ENCODE peak calls at places on chromosomes 2 and 18, in seven cellular contexts. G is AG08395, E is NCI-H1105, M is psoas muscle, F is iris pigment epithelial cell, X is Calu3, H is cardiac muscle cell. D is an unnamed sample.
A peak's percentile ranks its signal among the peaks of the same experiment; 100 is the strongest.

GRCh38 chr2:88188741-88189140 is 18.6 kb downstream of the THNSL2 start:
- DNase-seq in G (peak; percentile 40), E (no peak), M (no peak), F (peak; percentile 74), X (no peak), H (peak; percentile 16), D (no peak)

GRCh38 chr2:145546091-145546490 is 1026.2 kb upstream of the ZEB2 start:
- DNase-seq in G (peak; percentile 13), E (no peak), M (no peak), F (peak; percentile 63), X (no peak), H (peak; percentile 24), D (no peak)

GRCh38 chr2:222255090-222255489 is 43.7 kb downstream of the PAX3 start:
- DNase-seq in G (no peak), E (no peak), M (no peak), F (no peak), X (no peak), H (no peak), D (no peak)

GRCh38 chr2:68463287-68463877 is 3.7 kb downstream of the FBXO48 start:
- DNase-seq in G (peak; percentile 42), E (peak; percentile 49), M (no peak), F (peak; percentile 51), X (no peak), H (peak; percentile 75), D (peak; percentile 6)

GRCh38 chr2:60445684-60446184 is 107.7 kb downstream of the BCL11A start:
- DNase-seq in G (no peak), E (no peak), M (no peak), F (peak; percentile 34), X (no peak), H (peak; percentile 23), D (no peak)

GRCh38 chr2:197847666-197848401 is 43.4 kb downstream of the PLCL1 start:
- DNase-seq in G (no peak), E (no peak), M (no peak), F (no peak), X (no peak), H (no peak), D (no peak)

GRCh38 chr2:121648611-121649401 is 456 bp downstream of the CLASP1 start:
- DNase-seq in G (peak; percentile 29), E (peak; percentile 37), M (peak; percentile 49), F (peak; percentile 78), X (peak; percentile 64), H (peak; percentile 58), D (no peak)

GRCh38 chr18:60978338-60978737 is 354.9 kb upstream of the CDH20 start:
- DNase-seq in G (peak; percentile 7), E (no peak), M (no peak), F (peak; percentile 91), X (no peak), H (peak; percentile 69), D (no peak)

GRCh38 chr2:227817940-227818568 is 4.4 kb downstream of the CCL20 start:
- DNase-seq in G (peak; percentile 96), E (no peak), M (peak; percentile 89), F (peak; percentile 100), X (peak; percentile 94), H (peak; percentile 100), D (peak; percentile 16)

GRCh38 chr2:74491671-74492544 is 7.5 kb downstream of the LBX2 start:
- DNase-seq in G (no peak), E (no peak), M (no peak), F (no peak), X (no peak), H (no peak), D (no peak)

GRCh38 chr2:39024833-39025232 is 96.0 kb downstream of the SOS1 start:
- DNase-seq in G (no peak), E (no peak), M (no peak), F (peak; percentile 43), X (no peak), H (no peak), D (no peak)

GRCh38 chr2:128602038-128602698 is 283.5 kb upstream of the HS6ST1 start:
- DNase-seq in G (no peak), E (no peak), M (no peak), F (no peak), X (no peak), H (no peak), D (no peak)

GRCh38 chr2:236271851-236272250 is 7.6 kb upstream of the ASB18 start:
- DNase-seq in G (no peak), E (no peak), M (no peak), F (no peak), X (no peak), H (no peak), D (no peak)

GRCh38 chr2:120939595-120940318 is 204.1 kb downstream of the GLI2 start:
- DNase-seq in G (peak; percentile 64), E (no peak), M (no peak), F (peak; percentile 94), X (no peak), H (peak; percentile 84), D (no peak)

GRCh38 chr2:84965192-84965516 is 5.8 kb upstream of the KCMF1 start:
- DNase-seq in G (no peak), E (no peak), M (no peak), F (no peak), X (no peak), H (no peak), D (no peak)

GRCh38 chr2:10396464-10396863 is 51.7 kb downstream of the ODC1 start:
- DNase-seq in G (no peak), E (no peak), M (no peak), F (no peak), X (no peak), H (no peak), D (no peak)

GRCh38 chr2:35891528-35891927 is 464.1 kb upstream of the CRIM1 start:
- DNase-seq in G (no peak), E (no peak), M (no peak), F (no peak), X (no peak), H (no peak), D (no peak)

GRCh38 chr2:29106980-29107388 is 8.2 kb upstream of the CLIP4 start:
- DNase-seq in G (no peak), E (peak; percentile 48), M (no peak), F (peak; percentile 73), X (peak; percentile 62), H (peak; percentile 52), D (no peak)

GRCh38 chr2:127085260-127085666 is 21.7 kb downstream of the BIN1 start:
- DNase-seq in G (no peak), E (no peak), M (peak; percentile 34), F (no peak), X (peak; percentile 50), H (peak; percentile 65), D (no peak)

GRCh38 chr2:9763356-9764152 is 79.7 kb upstream of the TAF1B start:
- DNase-seq in G (peak; percentile 33), E (no peak), M (no peak), F (no peak), X (peak; percentile 38), H (no peak), D (peak; percentile 53)

GRCh38 chr2:58042486-58042970 is 4.1 kb upstream of the VRK2 start:
- DNase-seq in G (peak; percentile 35), E (peak; percentile 74), M (no peak), F (peak; percentile 95), X (peak; percentile 48), H (peak; percentile 92), D (peak; percentile 6)

GRCh38 chr2:150888337-150888736 is 373.3 kb downstream of the RBM43 start:
- DNase-seq in G (peak; percentile 12), E (no peak), M (no peak), F (peak; percentile 45), X (no peak), H (peak; percentile 49), D (no peak)